ENCODE peak calls at places on chromosomes 3 and 15, in seven cellular contexts. I is CD8-positive, alpha-beta memory T cell; U is CD4-positive, CD25-positive, alpha-beta regulatory T cell; Q is psoas muscle; L is HT1080; S is lung microvascular endothelial cell; X is activated naive CD4-positive, alpha-beta T cell treated with anti-CD3 and anti-CD28 coated beads, Interleukin-2, amount 50 U/mL, for 16 hours. K is an unnamed sample.

GRCh38 chr3:183033746-183034145 is 53.4 kb upstream of the DCUN1D1 start:
- DNase-seq in S (no peak), U (no peak), Q (no peak), X (no peak), L (no peak), I (no peak), K (no peak)

GRCh38 chr3:171461087-171461917 is 1.1 kb upstream of the TNIK start:
- DNase-seq in L (no peak), S (no peak), Q (no peak), U (peak), X (peak), I (peak), K (no peak)

GRCh38 chr15:31437686-31438085 is 111.1 kb downstream of the KLF13 start:
- DNase-seq in X (peak), I (no peak), U (no peak), S (no peak), Q (no peak), L (no peak), K (no peak)

GRCh38 chr15:68819451-68820204 is 1.1 kb downstream of the ANP32A start:
- DNase-seq in U (peak), Q (peak), L (peak), I (peak), S (peak), X (peak), K (peak)

GRCh38 chr15:40536501-40536900 is 28.3 kb downstream of the CCDC32 start:
- DNase-seq in X (no peak), I (no peak), U (no peak), Q (no peak), S (peak), L (peak), K (no peak)

GRCh38 chr15:90512281-90512680 is 17.4 kb upstream of the CRTC3 start:
- DNase-seq in U (no peak), S (no peak), Q (no peak), I (no peak), L (no peak), X (no peak), K (no peak)

GRCh38 chr15:97904196-97904572 is 56.3 kb upstream of the ARRDC4 start:
- DNase-seq in L (peak), S (peak), U (no peak), X (no peak), I (no peak), Q (peak), K (peak)

GRCh38 chr3:190225186-190225692 is 97.0 kb downstream of the CLDN1 start:
- DNase-seq in Q (no peak), S (peak), I (no peak), U (no peak), X (no peak), L (peak), K (no peak)

GRCh38 chr3:64331605-64332004 is 106.3 kb upstream of the PRICKLE2 start:
- DNase-seq in L (no peak), X (no peak), I (no peak), U (no peak), Q (no peak), S (no peak), K (no peak)

GRCh38 chr3:66803206-66803605 is 194.9 kb upstream of the KBTBD8 start:
- DNase-seq in S (no peak), Q (no peak), U (no peak), L (no peak), X (no peak), I (no peak), K (no peak)

GRCh38 chr3:4052691-4053090 is 250.5 kb upstream of the SETMAR start:
- DNase-seq in I (no peak), S (no peak), Q (no peak), U (no peak), X (no peak), L (no peak), K (no peak)

GRCh38 chr15:37981781-37982180 is 47.3 kb downstream of the TMCO5A start:
- DNase-seq in Q (no peak), S (no peak), L (peak), U (no peak), X (no peak), I (no peak), K (peak)

GRCh38 chr3:29764603-29765254 is 483.9 kb downstream of the RBMS3 start:
- DNase-seq in X (no peak), Q (no peak), I (no peak), L (peak), S (peak), U (no peak), K (no peak)

GRCh38 chr3:139204756-139205155 is 139.1 kb upstream of the MRPS22 start:
- DNase-seq in Q (no peak), I (no peak), U (no peak), L (no peak), S (no peak), X (no peak), K (no peak)

GRCh38 chr15:99755692-99756409 is 22.6 kb upstream of the LYSMD4 start:
- DNase-seq in L (peak), U (peak), S (peak), I (peak), Q (peak), X (peak), K (peak)

GRCh38 chr3:69343875-69344274 is 42.0 kb downstream of the FRMD4B start:
- DNase-seq in I (no peak), S (no peak), X (no peak), L (no peak), Q (no peak), U (no peak), K (no peak)

GRCh38 chr3:95923496-95924210 is 890.7 kb upstream of the EPHA6 start:
- DNase-seq in Q (no peak), L (peak), S (peak), I (no peak), X (no peak), U (no peak), K (peak)

GRCh38 chr3:18890459-18890858 is 257.9 kb upstream of the KCNH8 start:
- DNase-seq in X (no peak), S (no peak), I (no peak), L (peak), U (no peak), Q (no peak), K (no peak)

GRCh38 chr3:53534996-53535395 is 40.6 kb downstream of the CACNA1D start:
- DNase-seq in X (no peak), L (no peak), I (no peak), Q (no peak), S (no peak), U (no peak), K (no peak)

GRCh38 chr15:77611767-77612166 is 20.9 kb downstream of the LINGO1 start:
- DNase-seq in S (no peak), Q (no peak), X (no peak), L (peak), I (no peak), U (no peak), K (no peak)

GRCh38 chr3:158273646-158274045 is 163.8 kb downstream of the RSRC1 start:
- DNase-seq in S (no peak), L (no peak), I (no peak), X (no peak), U (no peak), Q (no peak), K (no peak)

GRCh38 chr15:93454788-93455187 is 365.8 kb upstream of the RGMA start:
- DNase-seq in Q (no peak), X (no peak), U (no peak), L (no peak), S (no peak), I (no peak), K (no peak)

GRCh38 chr3:63142681-63143080 is 135.4 kb upstream of the SYNPR start:
- DNase-seq in U (no peak), I (no peak), L (no peak), X (no peak), Q (no peak), S (no peak), K (no peak)

GRCh38 chr15:51680316-51680715 is 987 bp upstream of the SCG3 start:
- DNase-seq in I (no peak), U (no peak), X (no peak), Q (no peak), S (no peak), L (no peak), K (no peak)

GRCh38 chr15:29570931-29571727 is 251.1 kb downstream of the TJP1 start:
- DNase-seq in U (no peak), Q (no peak), S (peak), L (no peak), I (no peak), X (no peak), K (peak)

GRCh38 chr3:127406309-127407025 is 118.6 kb upstream of the PRR20G start:
- DNase-seq in U (no peak), S (peak), L (peak), Q (no peak), X (no peak), I (no peak), K (no peak)

GRCh38 chr3:77915341-77915740 is 875.4 kb downstream of the ROBO2 start:
- DNase-seq in X (no peak), S (no peak), L (no peak), I (no peak), Q (no peak), U (no peak), K (no peak)

GRCh38 chr3:27632431-27633223 is 89.5 kb downstream of the EOMES start:
- DNase-seq in L (no peak), U (peak), I (peak), X (peak), Q (peak), S (peak), K (peak)

GRCh38 chr3:116517308-116517707 is 72.0 kb upstream of the LSAMP start:
- DNase-seq in U (no peak), I (no peak), S (no peak), X (no peak), Q (no peak), L (peak), K (no peak)

GRCh38 chr3:104281713-104282112 is 1085.0 kb upstream of the ALCAM start:
- DNase-seq in X (no peak), Q (no peak), L (no peak), I (no peak), U (no peak), S (no peak), K (no peak)

GRCh38 chr15:60582370-60583036 is 103.6 kb upstream of the ICE2 start:
- DNase-seq in I (peak), U (peak), L (peak), Q (no peak), X (peak), S (peak), K (no peak)

GRCh38 chr3:172040078-172040975 is 949 bp downstream of the FNDC3B start:
- DNase-seq in S (peak), L (peak), X (peak), Q (peak), I (peak), U (peak), K (peak)

GRCh38 chr3:176159796-176160195 is 1037.5 kb downstream of the TBL1XR1 start:
- DNase-seq in I (no peak), Q (no peak), L (peak), S (no peak), U (no peak), X (no peak), K (no peak)

GRCh38 chr15:91468861-91469260 is 368.8 kb downstream of the SV2B start:
- DNase-seq in X (peak), L (no peak), S (no peak), U (no peak), Q (no peak), I (no peak), K (no peak)

GRCh38 chr3:126745760-126746394 is 41.8 kb downstream of the CHCHD6 start:
- DNase-seq in U (no peak), X (no peak), S (no peak), L (no peak), Q (peak), I (no peak), K (peak)

GRCh38 chr3:54557538-54558419 is 370.1 kb downstream of the LRTM1 start:
- DNase-seq in X (no peak), S (no peak), Q (no peak), U (no peak), L (no peak), I (no peak), K (no peak)